ENCODE peak calls at places on chromosomes 16 and 17, in eight cellular contexts. A, R, S, B, M, O, Q and U are unnamed samples. For H3K36me3, the result is how much of the 10 kb centered on the place peaks cover.

GRCh38 chr16:85991425-85991824 is 92.5 kb downstream of the IRF8 start:
- DNase-seq in A (peak), R (no peak), S (no peak), B (no peak), M (no peak), O (no peak), Q (no peak), U (no peak)

GRCh38 chr16:14285542-14286380 is 214.6 kb downstream of the MRTFB start:
- DNase-seq in A (peak), R (peak), S (peak), B (peak), M (peak), O (peak), Q (peak), U (peak)

GRCh38 chr17:78239489-78239931 is 8.1 kb downstream of the TMEM235 start:
- DNase-seq in A (no peak), R (no peak), S (no peak), B (no peak), M (no peak), O (no peak), Q (no peak), U (no peak)

GRCh38 chr16:4212207-4212933 is 29.5 kb downstream of the SRL start:
- DNase-seq in A (no peak), R (no peak), S (no peak), B (peak), M (no peak), O (peak), Q (peak), U (no peak)

GRCh38 chr16:81651758-81652718 is 127.1 kb upstream of the PLCG2 start:
- DNase-seq in A (no peak), R (no peak), S (no peak), B (peak), M (no peak), O (peak), Q (peak), U (no peak)

GRCh38 chr17:37592291-37592690 is 16.9 kb downstream of the SYNRG start:
- DNase-seq in A (no peak), R (no peak), S (no peak), B (no peak), M (no peak), O (no peak), Q (no peak), U (no peak)

GRCh38 chr16:84836234-84836647 is 16.5 kb downstream of the CRISPLD2 start:
- DNase-seq in A (peak), R (no peak), S (peak), B (peak), M (peak), O (peak), Q (peak), U (peak)

GRCh38 chr16:72978212-72978611 is 69.7 kb downstream of the ZFHX3 start:
- DNase-seq in A (no peak), R (no peak), S (no peak), B (no peak), M (no peak), O (no peak), Q (no peak), U (no peak)

GRCh38 chr17:76473541-76473985 is 6.2 kb downstream of the AANAT start:
- DNase-seq in A (no peak), R (no peak), S (no peak), B (no peak), M (no peak), O (no peak), Q (no peak), U (no peak)

GRCh38 chr16:73060948-73061495 is 13.1 kb upstream of the ZFHX3 start:
- DNase-seq in A (peak), R (no peak), S (no peak), B (no peak), M (no peak), O (no peak), Q (no peak), U (no peak)

GRCh38 chr17:38751144-38751802 is 1.3 kb upstream of the PSMB3 start:
- DNase-seq in A (no peak), R (no peak), S (no peak), B (peak), M (no peak), O (no peak), Q (no peak), U (no peak)

GRCh38 chr16:31458073-31458834 is 1.0 kb upstream of the ARMC5 start:
- DNase-seq in A (peak), R (no peak), S (peak), B (peak), M (peak), O (no peak), Q (no peak), U (no peak)

GRCh38 chr17:7293821-7294613 is 422 bp downstream of the YBX2 start:
- DNase-seq in A (no peak), R (no peak), S (peak), B (no peak), M (peak), O (no peak), Q (no peak), U (no peak)

GRCh38 chr17:4433515-4434031 is at the start of gene SPNS3:
- DNase-seq in A (no peak), R (no peak), S (no peak), B (no peak), M (no peak), O (no peak), Q (no peak), U (no peak)

DNA sequence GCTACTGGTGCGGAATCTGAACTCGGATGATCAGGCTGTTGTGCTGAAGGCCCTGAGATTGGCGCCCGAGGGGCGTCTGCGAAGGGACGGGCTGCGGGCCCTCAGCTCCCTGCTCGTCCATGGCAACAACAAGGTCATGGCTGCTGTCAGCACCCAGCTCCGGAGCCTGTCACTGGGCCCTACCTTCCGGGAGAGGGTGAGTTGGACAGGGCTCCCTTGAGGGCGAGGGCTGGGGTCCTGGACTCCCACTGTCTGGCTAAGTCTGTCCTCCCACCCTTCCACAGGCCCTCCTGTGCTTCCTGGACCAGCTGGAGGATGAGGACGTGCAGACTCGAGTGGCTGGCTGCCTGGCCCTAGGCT is 16.7 kb upstream of the CTCF start:
- DNase-seq in A (peak), R (no peak), S (no peak), B (peak), M (no peak), O (no peak), Q (no peak), U (no peak)
- H3K36me3 ChIP-seq in A (half or more), R (under half), S (under half), B (under half), M (under half), O (under half), Q (half or more), U (under half)

DNA sequence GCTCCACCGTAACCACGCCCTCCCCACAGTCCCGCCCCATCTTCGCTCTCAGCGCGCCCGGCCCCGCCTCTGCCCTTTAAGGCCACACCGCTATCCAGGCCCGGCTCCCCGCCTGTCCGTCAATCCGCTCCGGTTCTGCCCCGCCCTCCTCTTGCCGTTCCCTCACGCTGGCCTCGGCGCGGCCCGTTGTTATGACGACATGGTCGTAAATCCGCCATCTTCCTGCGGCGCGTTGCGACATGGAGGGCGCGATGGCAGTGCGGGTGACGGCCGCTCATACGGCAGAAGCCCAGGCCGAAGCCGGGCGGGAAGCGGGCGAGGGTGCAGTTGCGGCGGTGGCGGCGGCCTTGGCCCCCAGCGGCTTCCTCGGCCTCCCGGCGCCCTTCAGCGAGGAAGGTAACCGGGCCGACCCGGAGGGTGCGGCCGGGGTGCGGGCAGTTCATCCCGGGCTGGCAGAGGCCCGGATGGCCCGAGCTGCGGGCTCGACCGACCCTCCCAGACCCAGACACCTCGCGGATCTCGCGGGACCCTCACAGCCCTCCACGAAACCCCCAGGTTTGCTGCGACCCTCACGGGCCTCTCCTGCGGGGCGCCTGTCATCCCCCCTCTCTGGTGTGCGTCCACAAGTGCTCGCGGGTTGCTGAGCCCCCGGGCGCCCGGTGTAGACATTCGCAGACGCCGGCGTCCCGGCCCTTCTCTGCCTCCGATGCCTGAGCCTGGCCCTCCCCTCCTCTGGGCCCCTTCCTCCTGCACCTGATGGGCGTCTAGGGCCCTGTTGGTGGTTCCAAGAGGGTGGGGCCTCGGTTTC is at the start of gene E4F1:
- DNase-seq in A (peak), R (peak), S (peak), B (peak), M (peak), O (peak), Q (peak), U (peak)
- TF ChIP-seq POLR2A in A (peak), R (peak), S (peak), B (peak), M (peak), O (peak), Q (peak), U (peak)

GRCh38 chr16:71670537-71670936 is 44.6 kb downstream of the MARVELD3 start:
- DNase-seq in A (no peak), R (no peak), S (peak), B (no peak), M (no peak), O (no peak), Q (no peak), U (no peak)

GRCh38 chr16:71673190-71673956 is 47.4 kb downstream of the MARVELD3 start:
- DNase-seq in A (no peak), R (no peak), S (no peak), B (no peak), M (no peak), O (no peak), Q (no peak), U (no peak)

GRCh38 chr16:71669926-71670536 is 44.0 kb downstream of the MARVELD3 start:
- DNase-seq in A (no peak), R (no peak), S (no peak), B (no peak), M (no peak), O (no peak), Q (no peak), U (no peak)

GRCh38 chr16:71672125-71672524 is 46.1 kb downstream of the MARVELD3 start:
- DNase-seq in A (no peak), R (no peak), S (no peak), B (no peak), M (no peak), O (no peak), Q (no peak), U (no peak)

GRCh38 chr16:71671165-71671564 is 45.2 kb downstream of the MARVELD3 start:
- DNase-seq in A (no peak), R (no peak), S (no peak), B (no peak), M (no peak), O (no peak), Q (no peak), U (no peak)
- H3K36me3 ChIP-seq in A (under half), R (under half), S (under half), B (under half), M (under half), O (under half), Q (half or more), U (half or more)

GRCh38 chr17:65817951-65818350 is 256.5 kb upstream of the AXIN2 start:
- DNase-seq in A (no peak), R (no peak), S (no peak), B (no peak), M (no peak), O (no peak), Q (no peak), U (no peak)
- TF ChIP-seq POLR2A in A (no peak), R (no peak), S (no peak), B (no peak), M (no peak), O (no peak), Q (no peak), U (no peak)

DNA sequence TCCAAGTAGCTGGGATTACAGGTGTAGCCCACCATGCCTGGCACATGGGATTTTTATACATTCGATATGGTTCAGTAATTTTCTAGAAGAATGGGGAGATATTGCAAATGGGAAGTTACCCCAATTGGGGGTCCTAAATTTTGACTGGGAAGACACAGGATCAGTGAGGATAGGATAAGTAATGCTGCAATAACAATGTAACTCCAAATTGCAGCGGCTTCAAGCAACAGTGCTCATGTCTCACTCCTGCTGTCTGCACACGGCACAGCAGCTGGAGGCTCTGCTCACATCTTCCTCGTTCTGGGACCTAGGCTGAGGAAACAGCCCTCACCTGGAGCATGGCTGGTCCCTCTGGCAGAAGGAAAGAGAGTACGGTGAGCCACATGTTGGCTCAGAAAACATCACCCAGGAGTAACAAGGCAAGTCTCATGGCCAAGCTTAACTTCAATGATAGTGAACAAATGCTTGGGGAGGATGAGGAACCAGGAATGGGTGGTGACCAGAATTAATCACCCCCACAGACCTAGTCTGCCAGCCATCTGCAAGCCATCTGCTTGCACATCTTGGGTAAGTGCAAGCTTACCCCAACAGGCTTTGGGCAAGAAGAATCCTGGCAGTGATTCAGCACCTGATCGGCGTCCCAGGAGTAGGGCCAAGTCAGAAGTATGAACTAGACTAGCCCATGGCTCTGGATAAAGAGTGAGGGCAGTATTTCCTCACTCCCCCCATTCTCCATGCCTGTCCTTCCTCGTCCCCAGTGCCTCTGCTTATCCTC is 229.2 kb downstream of the COPRS start:
- DNase-seq in A (no peak), R (no peak), S (no peak), B (no peak), M (no peak), O (no peak), Q (no peak), U (no peak)
- H3K36me3 ChIP-seq in A (under half), R (under half), S (under half), B (under half), M (under half), O (under half), Q (under half), U (under half)

DNA sequence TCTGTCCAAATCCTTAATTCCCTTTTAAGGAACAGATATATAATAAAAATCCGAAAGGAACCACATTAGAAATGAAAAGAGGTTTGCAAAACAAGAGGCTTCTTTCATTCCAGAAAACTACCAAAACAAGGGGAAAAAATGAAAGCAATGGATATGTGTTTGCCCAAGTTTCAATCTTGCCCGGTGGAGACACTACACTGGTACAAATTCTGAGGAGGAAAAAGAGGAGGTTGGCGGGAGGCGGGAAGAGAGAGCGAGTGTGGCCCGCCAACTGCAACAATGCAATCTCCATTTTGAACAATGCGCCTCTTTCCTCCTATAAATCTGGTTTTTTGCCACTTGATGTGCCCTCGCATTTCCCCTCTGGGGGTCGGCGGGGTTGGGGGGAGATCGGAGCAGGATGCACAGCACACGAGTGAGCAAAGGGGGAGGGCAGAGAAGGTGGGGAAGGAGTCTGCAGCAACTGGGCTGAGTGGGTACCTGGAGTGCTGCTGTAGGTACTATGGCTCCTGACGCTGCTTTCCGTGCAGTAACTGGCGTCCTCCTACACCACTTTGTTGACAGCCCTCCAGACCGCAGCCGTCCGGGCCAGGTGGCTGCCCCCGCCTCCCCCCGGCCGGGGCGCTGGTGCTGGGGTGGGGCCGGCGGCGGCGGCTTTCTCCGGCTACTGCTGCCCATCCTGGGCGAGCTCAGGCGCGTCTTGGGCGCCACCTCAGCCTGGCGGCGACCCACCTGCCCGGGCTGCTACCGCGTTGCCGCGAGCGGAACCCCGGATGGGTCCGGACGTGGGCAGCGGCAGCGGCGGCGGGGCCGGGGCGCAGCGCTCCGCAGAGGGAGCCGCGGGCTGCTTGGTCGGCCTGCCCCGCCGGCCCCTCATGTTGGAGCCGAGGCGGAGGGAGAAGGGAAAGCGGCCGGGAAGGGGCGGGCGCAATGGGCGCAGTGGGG is 93.8 kb upstream of the PLEKHM1 start:
- DNase-seq in A (peak), R (no peak), S (peak), B (peak), M (peak), O (peak), Q (peak), U (peak)
- TF ChIP-seq POLR2A in A (no peak), R (peak), S (peak), B (no peak), M (no peak), O (no peak), Q (no peak), U (no peak)

DNA sequence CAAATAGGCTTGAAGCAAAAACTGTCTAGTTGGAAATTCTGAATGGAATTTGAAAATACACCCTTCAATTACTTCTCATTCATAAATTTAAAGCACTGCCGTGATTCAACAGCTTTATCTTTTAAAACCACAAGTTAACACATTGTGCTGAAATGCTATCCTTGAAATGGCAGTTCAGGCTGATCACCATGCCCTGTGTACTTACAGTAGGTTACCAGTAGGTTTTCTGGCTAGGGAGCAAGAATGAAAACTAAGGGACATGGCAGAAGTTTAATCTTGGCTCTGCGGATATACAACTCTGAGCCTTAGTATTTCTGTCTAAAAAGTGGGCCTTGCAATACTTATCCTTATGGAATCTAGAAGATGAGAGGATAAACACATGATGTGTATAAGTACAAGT is 28.0 kb downstream of the NXPH3 start:
- DNase-seq in A (no peak), R (no peak), S (no peak), B (no peak), M (no peak), O (no peak), Q (no peak), U (no peak)
- H3K36me3 ChIP-seq in A (half or more), R (under half), S (half or more), B (under half), M (under half), O (under half), Q (half or more), U (half or more)

GRCh38 chr17:42276359-42276608 is at the start of gene STAT5B:
- DNase-seq in A (peak), R (no peak), S (peak), B (peak), M (peak), O (peak), Q (peak), U (no peak)
- TF ChIP-seq POLR2A in A (no peak), R (peak), S (no peak), B (peak), M (peak), O (peak), Q (no peak), U (no peak)

GRCh38 chr16:88723911-88724310 is 17.6 kb downstream of the CTU2 start:
- DNase-seq in A (no peak), R (no peak), S (no peak), B (no peak), M (no peak), O (no peak), Q (no peak), U (no peak)

GRCh38 chr16:88721815-88722755 is 15.8 kb downstream of the CTU2 start:
- DNase-seq in A (no peak), R (no peak), S (no peak), B (no peak), M (no peak), O (no peak), Q (no peak), U (no peak)

GRCh38 chr16:88722784-88723506 is 16.6 kb downstream of the CTU2 start:
- DNase-seq in A (no peak), R (no peak), S (no peak), B (no peak), M (no peak), O (no peak), Q (no peak), U (no peak)

GRCh38 chr16:88724855-88725555 is 18.7 kb downstream of the CTU2 start:
- DNase-seq in A (no peak), R (no peak), S (no peak), B (no peak), M (no peak), O (no peak), Q (no peak), U (no peak)

DNA sequence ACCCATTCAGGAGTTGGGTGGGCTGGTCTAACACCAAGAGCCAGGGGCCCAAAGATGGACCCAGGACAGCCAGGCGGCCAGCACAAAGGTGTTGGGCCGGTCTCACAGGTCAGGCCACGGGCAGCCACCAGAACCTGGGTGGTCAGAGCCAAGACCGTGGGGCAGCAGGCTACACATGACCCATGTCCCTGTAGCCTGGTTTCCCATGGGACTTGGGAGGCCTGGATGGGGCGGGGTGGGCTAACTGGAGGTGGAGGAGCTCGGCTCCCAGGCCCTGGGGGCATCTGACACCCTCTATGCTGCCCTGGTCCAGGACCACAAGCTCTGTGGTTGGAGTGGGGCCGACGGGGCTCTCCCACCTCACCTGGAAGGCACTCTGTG is 17.2 kb downstream of the CTU2 start:
- DNase-seq in A (no peak), R (no peak), S (no peak), B (no peak), M (no peak), O (no peak), Q (no peak), U (no peak)
- H3K36me3 ChIP-seq in A (half or more), R (under half), S (half or more), B (under half), M (under half), O (under half), Q (half or more), U (half or more)